ENCODE peak calls at places on chromosomes 13 and 19, in six cellular contexts. B is SK-N-SH, V is GM23338, O is PC-3, D is fibroblast of lung, Y is osteoblast. L is an unnamed sample.
A peak's percentile ranks its signal among the peaks of the same experiment; 100 is the strongest.

GRCh38 chr13:80037505-80037888 is 303.4 kb downstream of the SPRY2 start:
- DNase-seq in B (no peak), V (no peak), O (peak; percentile 84), D (peak; percentile 95), Y (peak; percentile 56), L (no peak)

GRCh38 chr19:31351212-31352193 is 2.3 kb upstream of the TSHZ3 start:
- DNase-seq in B (peak; percentile 74), V (peak; percentile 62), O (peak; percentile 15), D (peak; percentile 74), Y (peak; percentile 95), L (no peak)

GRCh38 chr19:3346677-3347353 is 19.6 kb upstream of the NFIC start:
- DNase-seq in B (no peak), V (no peak), O (no peak), D (peak; percentile 62), Y (peak; percentile 97), L (no peak)

GRCh38 chr19:52248256-52248655 is 21.1 kb upstream of the ZNF766 start:
- DNase-seq in B (peak; percentile 34), V (peak; percentile 83), O (peak; percentile 60), D (peak; percentile 30), Y (peak; percentile 65), L (peak; percentile 91)

GRCh38 chr19:34733266-34733825 is 697 bp upstream of the ZNF181 start:
- DNase-seq in B (peak; percentile 61), V (peak; percentile 75), O (no peak), D (no peak), Y (peak; percentile 86), L (peak; percentile 77)

GRCh38 chr13:52158629-52159158 is 703 bp downstream of the NEK3 start:
- DNase-seq in B (peak; percentile 58), V (peak; percentile 54), O (peak; percentile 1), D (peak; percentile 50), Y (peak; percentile 89), L (no peak)

GRCh38 chr13:43268632-43269031 is 245.2 kb downstream of the DNAJC15 start:
- DNase-seq in B (no peak), V (no peak), O (no peak), D (no peak), Y (no peak), L (no peak)

GRCh38 chr19:6739390-6739883 is at the start of gene TRIP10:
- DNase-seq in B (peak; percentile 94), V (peak; percentile 84), O (peak; percentile 87), D (peak; percentile 62), Y (peak; percentile 99), L (peak; percentile 91)

GRCh38 chr19:4515732-4516131 is 2.6 kb downstream of the PLIN4 start:
- DNase-seq in B (no peak), V (no peak), O (no peak), D (no peak), Y (no peak), L (no peak)

GRCh38 chr13:43023244-43023931 is at the start of gene DNAJC15:
- DNase-seq in B (peak; percentile 80), V (peak; percentile 91), O (peak; percentile 58), D (peak; percentile 83), Y (peak; percentile 93), L (peak; percentile 95)

GRCh38 chr13:20938302-20938701 is 35.8 kb upstream of the XPO4 start:
- DNase-seq in B (no peak), V (no peak), O (peak; percentile 17), D (no peak), Y (no peak), L (no peak)

GRCh38 chr19:17647071-17648020 is 40.8 kb downstream of the UNC13A start:
- DNase-seq in B (peak; percentile 77), V (peak; percentile 53), O (no peak), D (no peak), Y (peak; percentile 52), L (no peak)

GRCh38 chr13:97231832-97232201 is 9.7 kb downstream of the MBNL2 start:
- DNase-seq in B (no peak), V (no peak), O (no peak), D (peak; percentile 86), Y (peak; percentile 53), L (no peak)

GRCh38 chr13:110777251-110777820 is 63.8 kb downstream of the ING1 start:
- DNase-seq in B (no peak), V (no peak), O (no peak), D (peak; percentile 11), Y (no peak), L (no peak)

GRCh38 chr13:110774051-110774450 is 60.6 kb downstream of the ING1 start:
- DNase-seq in B (no peak), V (no peak), O (no peak), D (no peak), Y (no peak), L (no peak)

GRCh38 chr13:110773480-110773879 is 60.0 kb downstream of the ING1 start:
- DNase-seq in B (no peak), V (no peak), O (no peak), D (no peak), Y (no peak), L (no peak)

GRCh38 chr13:110774490-110774889 is 61.0 kb downstream of the ING1 start:
- DNase-seq in B (no peak), V (no peak), O (no peak), D (no peak), Y (no peak), L (no peak)

DNA sequence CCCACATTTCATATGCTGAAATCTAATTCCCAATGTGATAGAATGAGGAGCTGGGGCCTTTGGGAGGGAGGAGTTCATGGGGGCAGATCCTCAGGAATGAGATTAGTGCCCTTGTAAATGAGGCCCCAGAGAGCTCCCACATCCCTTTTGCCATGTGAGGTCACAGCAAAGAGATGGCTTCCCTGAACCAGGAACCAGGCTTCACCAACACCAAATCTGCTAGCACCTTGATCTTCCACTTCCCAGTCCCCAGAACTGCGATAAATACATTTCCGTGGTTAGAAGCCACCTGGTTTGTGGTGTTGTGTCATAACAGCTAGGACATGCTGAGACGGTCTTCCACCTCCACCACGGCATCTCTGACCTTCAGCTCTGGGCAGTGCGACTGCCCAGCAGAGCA is 62.1 kb downstream of the ING1 start:
- DNase-seq in B (no peak), V (no peak), O (no peak), D (no peak), Y (no peak), L (no peak)
- H3K4me2 ChIP-seq in B (no peak overlapping the region), V (no peak overlapping the region), O (no peak overlapping the region), D (no peak overlapping the region), Y (no peak overlapping the region), L (no peak overlapping the region)

DNA sequence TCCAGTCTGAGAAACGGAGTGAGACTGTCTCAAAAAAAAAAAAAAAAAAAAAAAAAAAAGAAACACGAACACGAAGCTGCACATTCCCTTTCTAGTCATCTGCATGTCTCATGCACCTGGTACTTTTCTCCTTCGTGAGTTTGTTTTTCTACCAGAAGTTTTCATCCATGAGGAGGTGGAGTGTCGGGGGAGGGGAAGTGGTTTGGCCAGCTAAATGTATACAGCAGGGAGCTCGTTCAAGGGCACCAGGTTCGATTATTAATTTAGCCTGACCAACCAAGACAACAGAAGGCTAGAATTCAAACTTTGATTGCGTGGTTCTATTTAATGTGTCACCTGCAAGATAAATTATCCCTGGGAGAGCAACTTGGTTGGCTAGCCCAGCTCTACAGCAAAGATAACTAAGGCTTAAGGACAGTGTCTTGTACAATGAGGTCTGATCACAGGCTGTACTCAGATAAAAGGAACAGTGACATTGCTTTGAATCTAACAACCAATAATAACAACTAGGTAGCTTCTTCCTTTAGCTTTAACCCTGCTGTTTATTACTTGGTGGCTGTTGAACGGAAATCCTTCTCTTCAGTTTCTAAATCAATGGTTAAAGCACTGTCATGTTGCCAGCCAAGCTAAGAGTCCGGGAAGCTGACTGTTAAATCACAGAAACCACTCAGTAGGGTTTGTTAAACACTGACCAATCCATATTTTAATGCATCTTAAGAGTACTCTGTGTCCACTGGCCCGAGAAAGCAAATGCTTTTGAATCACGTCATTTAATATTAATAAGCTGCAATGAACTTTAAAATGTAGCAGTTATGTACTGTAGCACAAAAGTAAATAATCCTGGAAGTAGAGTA is 98.4 kb upstream of the STARD13 start:
- DNase-seq in B (no peak), V (no peak), O (no peak), D (no peak), Y (no peak), L (no peak)
- H3K27ac ChIP-seq in B (no peak overlapping the region), V (no peak overlapping the region), O (no peak overlapping the region), D (no peak overlapping the region), Y (no peak overlapping the region), L (no peak overlapping the region)

DNA sequence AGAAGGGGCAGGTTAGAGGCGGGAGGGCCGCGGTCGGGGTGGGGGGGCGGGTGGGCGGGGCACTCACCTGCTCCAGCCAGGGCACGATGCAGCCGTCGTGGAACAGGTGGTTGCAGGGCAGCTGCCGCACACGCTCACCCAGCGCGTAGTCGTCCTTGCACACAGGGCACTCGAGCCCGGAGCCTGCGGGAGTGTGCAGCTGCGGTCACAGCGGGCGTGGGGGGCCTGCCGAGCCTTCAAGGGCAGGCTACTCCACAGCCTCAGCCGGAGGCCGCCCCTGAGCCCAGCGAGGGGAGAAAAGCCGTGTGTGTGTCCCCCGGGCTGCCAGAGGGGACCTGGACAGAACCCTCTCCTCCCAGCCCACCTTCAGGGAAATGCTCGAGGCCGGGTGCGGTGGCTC is 8.6 kb downstream of the FGF22 start:
- DNase-seq in B (no peak), V (no peak), O (no peak), D (no peak), Y (peak; percentile 79), L (no peak)
- H3K4me2 ChIP-seq in B (no peak overlapping the region), V (no peak overlapping the region), O (no peak overlapping the region), D (no peak overlapping the region), Y (no peak overlapping the region), L (no peak overlapping the region)

GRCh38 chr19:35748106-35749020 is at the start of gene LIN37:
- DNase-seq in B (peak; percentile 93), V (peak; percentile 100), O (peak; percentile 97), D (peak; percentile 98), Y (peak; percentile 99), L (peak; percentile 99)

GRCh38 chr19:35746087-35746462 is 624 bp downstream of the PSENEN start:
- DNase-seq in B (no peak), V (no peak), O (no peak), D (no peak), Y (no peak), L (no peak)

GRCh38 chr19:35745328-35746086 is at the start of the genes PSENEN and U2AF1L4:
- DNase-seq in B (peak; percentile 86), V (peak; percentile 99), O (peak; percentile 98), D (peak; percentile 99), Y (peak; percentile 98), L (peak; percentile 99)

GRCh38 chr19:35744688-35745327 is 410 bp downstream of the U2AF1L4 start:
- DNase-seq in B (peak; percentile 86), V (peak; percentile 99), O (peak; percentile 90), D (peak; percentile 92), Y (peak; percentile 96), L (peak; percentile 98)

DNA sequence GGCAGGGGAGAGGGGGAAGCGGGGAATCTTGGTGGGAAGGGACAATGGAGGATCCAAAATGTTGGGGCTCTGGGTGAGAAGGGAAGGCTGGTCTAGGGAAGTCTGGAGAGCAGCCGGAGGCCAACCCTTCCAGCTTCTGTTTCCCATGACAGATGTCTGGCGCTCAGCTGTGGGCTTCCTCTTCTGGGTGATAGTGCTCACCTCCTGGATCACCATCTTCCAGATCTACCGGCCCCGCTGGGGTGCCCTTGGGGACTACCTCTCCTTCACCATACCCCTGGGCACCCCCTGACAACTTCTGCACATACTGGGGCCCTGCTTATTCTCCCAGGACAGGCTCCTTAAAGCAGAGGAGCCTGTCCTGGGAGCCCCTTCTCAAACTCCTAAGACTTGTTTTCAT is 1.1 kb downstream of the PSENEN start:
- DNase-seq in B (no peak), V (no peak), O (no peak), D (no peak), Y (no peak), L (no peak)
- H3K27ac ChIP-seq in B (no peak overlapping the region), V (no peak overlapping the region), O (no peak overlapping the region), D (no peak overlapping the region), Y (peak overlapping the region; percentile 97), L (no peak overlapping the region)

GRCh38 chr13:110070046-110070445 is 236.9 kb downstream of the COL4A1 start:
- DNase-seq in B (no peak), V (peak; percentile 13), O (no peak), D (no peak), Y (peak; percentile 5), L (no peak)
- H3K4me2 ChIP-seq in B (no peak overlapping the region), V (no peak overlapping the region), O (peak overlapping the region; percentile 23), D (no peak overlapping the region), Y (no peak overlapping the region), L (no peak overlapping the region)

GRCh38 chr13:19860884-19861655 is 2.4 kb downstream of the ZMYM5 start:
- DNase-seq in B (no peak), V (no peak), O (peak; percentile 93), D (peak; percentile 69), Y (peak; percentile 83), L (no peak)
- H3K27ac ChIP-seq in B (no peak overlapping the region), V (no peak overlapping the region), O (peak overlapping the region; percentile 79), D (peak overlapping the region; percentile 67), Y (peak overlapping the region; percentile 45), L (no peak overlapping the region)

L was measured in Karpas-422.